ENCODE peak calls at places on chromosome 3, in six cellular contexts. J is heart right ventricle, D is lower lobe of right lung, U is mesenchymal stem cell, O is hepatocyte, Q is cardiac muscle cell. Y is an unnamed sample.

GRCh38 chr3:133124511-133124910 is 86.3 kb downstream of the TMEM108 start:
- DNase-seq in J (peak; percentile 23), D (no peak), U (no peak), O (peak; percentile 8), Q (peak; percentile 37), Y (no peak)

GRCh38 chr3:123652346-123652984 is 67.6 kb upstream of the HACD2 start:
- DNase-seq in J (peak; percentile 80), D (peak; percentile 82), U (peak; percentile 82), O (peak; percentile 89), Q (peak; percentile 84), Y (peak; percentile 55)

GRCh38 chr3:8492744-8493511 is 8.7 kb upstream of the LMCD1 start:
- DNase-seq in J (no peak), D (no peak), U (peak; percentile 47), O (no peak), Q (no peak), Y (peak; percentile 59)

GRCh38 chr3:149611149-149611548 is 46.7 kb downstream of the WWTR1 start:
- DNase-seq in J (no peak), D (no peak), U (no peak), O (no peak), Q (no peak), Y (no peak)

GRCh38 chr3:49007771-49008528 is 759 bp downstream of the WDR6 start:
- DNase-seq in J (peak; percentile 86), D (peak; percentile 92), U (peak; percentile 89), O (peak; percentile 95), Q (peak; percentile 88), Y (peak; percentile 74)

GRCh38 chr3:149080699-149081091 is 5.6 kb downstream of the HLTF start:
- DNase-seq in J (no peak), D (no peak), U (peak; percentile 12), O (no peak), Q (no peak), Y (peak; percentile 79)

GRCh38 chr3:172156309-172156998 is 117.1 kb downstream of the FNDC3B start:
- DNase-seq in J (no peak), D (peak; percentile 66), U (no peak), O (no peak), Q (no peak), Y (no peak)

GRCh38 chr3:152071315-152071714 is 197.4 kb upstream of the MBNL1 start:
- DNase-seq in J (no peak), D (no peak), U (no peak), O (no peak), Q (no peak), Y (no peak)

GRCh38 chr3:171874251-171874679 is 31.1 kb downstream of the TMEM212 start:
- DNase-seq in J (no peak), D (no peak), U (peak; percentile 99), O (peak; percentile 71), Q (peak; percentile 33), Y (peak; percentile 75)

GRCh38 chr3:152199069-152199838 is 69.5 kb upstream of the MBNL1 start:
- DNase-seq in J (no peak), D (no peak), U (no peak), O (no peak), Q (no peak), Y (no peak)

GRCh38 chr3:43909149-43909548 is 218.4 kb downstream of the ABHD5 start:
- DNase-seq in J (no peak), D (no peak), U (no peak), O (no peak), Q (no peak), Y (no peak)

GRCh38 chr3:154018100-154018696 is 103.0 kb upstream of the ARHGEF26 start:
- DNase-seq in J (no peak), D (no peak), U (peak; percentile 27), O (peak; percentile 57), Q (peak; percentile 52), Y (peak; percentile 14)

GRCh38 chr3:157136647-157137387 is 23.1 kb downstream of the CCNL1 start:
- DNase-seq in J (peak; percentile 20), D (peak; percentile 51), U (peak; percentile 83), O (peak; percentile 70), Q (no peak), Y (no peak)

GRCh38 chr3:13524979-13525669 is 23.8 kb upstream of the FBLN2 start:
- DNase-seq in J (no peak), D (no peak), U (no peak), O (no peak), Q (no peak), Y (peak; percentile 21)

GRCh38 chr3:152768478-152768877 is 66.5 kb upstream of the P2RY1 start:
- DNase-seq in J (peak; percentile 17), D (no peak), U (no peak), O (no peak), Q (no peak), Y (no peak)

GRCh38 chr3:39763390-39763789 is 46.0 kb upstream of the MYRIP start:
- DNase-seq in J (no peak), D (no peak), U (no peak), O (no peak), Q (no peak), Y (no peak)

GRCh38 chr3:127729556-127730056 is 56.9 kb downstream of the ABTB1 start:
- DNase-seq in J (no peak), D (no peak), U (peak; percentile 64), O (no peak), Q (no peak), Y (peak; percentile 38)

GRCh38 chr3:50121416-50122032 is 32.8 kb downstream of the RBM5 start:
- DNase-seq in J (peak; percentile 69), D (peak; percentile 74), U (peak; percentile 82), O (peak; percentile 90), Q (peak; percentile 83), Y (peak; percentile 50)

GRCh38 chr3:44128057-44128775 is 113.5 kb upstream of the TOPAZ1 start:
- DNase-seq in J (no peak), D (no peak), U (no peak), O (no peak), Q (no peak), Y (no peak)

GRCh38 chr3:189800436-189800835 is 169.2 kb downstream of the TP63 start:
- DNase-seq in J (no peak), D (no peak), U (no peak), O (no peak), Q (no peak), Y (peak; percentile 75)

GRCh38 chr3:188146219-188146618 is 7.7 kb upstream of the LPP start:
- DNase-seq in J (no peak), D (no peak), U (no peak), O (no peak), Q (no peak), Y (no peak)

GRCh38 chr3:86978111-86978528 is 12.8 kb downstream of the VGLL3 start:
- DNase-seq in J (no peak), D (no peak), U (no peak), O (no peak), Q (no peak), Y (peak; percentile 66)

GRCh38 chr3:12553921-12554391 is 2.9 kb upstream of the MKRN2 start:
- DNase-seq in J (no peak), D (peak; percentile 49), U (peak; percentile 29), O (no peak), Q (no peak), Y (no peak)

GRCh38 chr3:135966875-135967274 is 1.3 kb downstream of the PPP2R3A start:
- DNase-seq in J (no peak), D (no peak), U (peak; percentile 23), O (peak; percentile 14), Q (no peak), Y (no peak)

GRCh38 chr3:28698706-28699105 is 350.1 kb upstream of the AZI2 start:
- DNase-seq in J (no peak), D (no peak), U (no peak), O (no peak), Q (no peak), Y (no peak)

GRCh38 chr3:28699283-28699682 is 350.7 kb upstream of the AZI2 start:
- DNase-seq in J (no peak), D (no peak), U (no peak), O (peak; percentile 41), Q (no peak), Y (peak; percentile 24)

GRCh38 chr3:28703858-28704257 is 355.2 kb upstream of the AZI2 start:
- DNase-seq in J (no peak), D (no peak), U (no peak), O (no peak), Q (no peak), Y (no peak)

DNA sequence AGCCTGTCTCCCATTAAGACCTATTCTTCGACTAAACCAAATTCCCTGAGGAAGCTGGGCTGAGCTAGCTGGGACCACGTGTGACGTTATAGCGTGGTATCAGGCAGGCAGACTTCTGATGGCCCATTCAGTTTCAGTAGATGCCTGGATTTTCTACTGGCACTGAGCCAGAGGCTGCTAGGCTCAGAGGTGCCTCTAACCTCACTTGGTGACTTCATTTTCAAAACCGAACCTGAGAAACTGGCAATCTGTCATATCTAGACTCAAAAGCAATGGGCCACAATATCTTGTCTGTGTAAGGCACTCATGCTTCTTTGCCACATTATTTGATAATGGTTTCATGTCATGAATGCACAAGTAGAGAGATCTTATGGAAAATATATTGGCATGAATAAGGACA is 352.1 kb upstream of the AZI2 start:
- DNase-seq in J (no peak), D (no peak), U (no peak), O (no peak), Q (no peak), Y (no peak)
- H3K4me1 ChIP-seq in J (no peaks in the 10 kb centered on the region), D (no peaks in the 10 kb centered on the region), U (no peaks in the 10 kb centered on the region), O (no peaks in the 10 kb centered on the region), Q (no peaks in the 10 kb centered on the region), Y (no peaks in the 10 kb centered on the region)

GRCh38 chr3:52441122-52441771 is 3.7 kb downstream of the SEMA3G start:
- DNase-seq in J (no peak), D (no peak), U (no peak), O (no peak), Q (no peak), Y (no peak)

GRCh38 chr3:52441772-52442332 is 3.1 kb downstream of the SEMA3G start:
- DNase-seq in J (no peak), D (no peak), U (no peak), O (peak; percentile 3), Q (no peak), Y (no peak)

GRCh38 chr3:52443268-52443610 is 1.7 kb downstream of the SEMA3G start:
- DNase-seq in J (no peak), D (no peak), U (no peak), O (no peak), Q (no peak), Y (no peak)

GRCh38 chr3:52443791-52444687 is 864 bp downstream of the SEMA3G start:
- DNase-seq in J (no peak), D (no peak), U (no peak), O (no peak), Q (no peak), Y (no peak)

GRCh38 chr3:52442409-52443267 is 2.3 kb downstream of the SEMA3G start:
- DNase-seq in J (no peak), D (no peak), U (no peak), O (no peak), Q (no peak), Y (no peak)
- H3K4me1 ChIP-seq in J (peaks cover 29% of the 10 kb centered on the region), D (peaks cover 34% of the 10 kb centered on the region), U (peaks cover 5% of the 10 kb centered on the region), O (no peaks in the 10 kb centered on the region), Q (peaks cover 2% of the 10 kb centered on the region), Y (no peaks in the 10 kb centered on the region)

DNA sequence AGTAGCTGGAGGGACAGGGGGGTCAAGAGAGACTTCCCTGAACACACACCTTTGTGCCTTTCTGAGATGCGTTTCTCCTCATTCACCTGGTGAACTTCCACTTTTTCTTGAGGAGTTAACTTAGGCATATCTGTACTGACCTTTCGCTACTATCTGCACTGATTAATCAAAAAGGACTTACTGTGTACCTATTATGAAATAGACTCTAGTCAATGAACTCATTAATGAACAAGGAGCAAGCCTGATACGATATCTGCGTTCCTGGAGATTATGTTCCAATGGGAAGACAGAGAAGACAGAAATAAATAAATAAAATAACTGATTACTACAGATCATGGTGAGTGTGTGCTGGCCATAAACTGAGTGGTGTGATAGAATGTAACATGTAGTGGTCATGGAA is 157.2 kb upstream of the TBL1XR1 start:
- DNase-seq in J (no peak), D (no peak), U (no peak), O (no peak), Q (no peak), Y (no peak)
- H3K4me1 ChIP-seq in J (peaks cover 42% of the 10 kb centered on the region), D (peaks cover 31% of the 10 kb centered on the region), U (peaks cover 15% of the 10 kb centered on the region), O (peaks cover 50% of the 10 kb centered on the region), Q (peaks cover 24% of the 10 kb centered on the region), Y (peaks cover 16% of the 10 kb centered on the region)

GRCh38 chr3:33425456-33425855 is 14.7 kb downstream of the UBP1 start:
- DNase-seq in J (no peak), D (no peak), U (no peak), O (no peak), Q (no peak), Y (no peak)
- H3K4me1 ChIP-seq in J (peaks cover 50% of the 10 kb centered on the region), D (peaks cover 33% of the 10 kb centered on the region), U (peaks cover 2% of the 10 kb centered on the region), O (no peaks in the 10 kb centered on the region), Q (peaks cover 14% of the 10 kb centered on the region), Y (peaks cover 3% of the 10 kb centered on the region)